ENCODE peak calls at places on chromosomes 6 and 20, in eight cellular contexts. J, M, Q, P, H, T, S and E are unnamed samples.
A peak's percentile ranks its signal among the peaks of the same experiment; 100 is the strongest.

GRCh38 chr6:141244366-141244765 is 888.4 kb upstream of the GJE1 start:
- DNase-seq in T (no peak), S (no peak), Q (no peak), J (no peak), M (no peak), H (no peak), P (no peak), E (no peak)

GRCh38 chr20:56722042-56722441 is 92.9 kb downstream of the TFAP2C start:
- DNase-seq in Q (no peak), H (peak; percentile 27), P (no peak), J (peak; percentile 45), T (peak; percentile 21), S (peak; percentile 30), M (no peak), E (no peak)

GRCh38 chr6:48144024-48144423 is 33.0 kb upstream of the PTCHD4 start:
- DNase-seq in Q (no peak), S (no peak), M (no peak), T (no peak), H (no peak), P (no peak), J (no peak), E (no peak)

GRCh38 chr6:154292855-154293519 is 63.6 kb downstream of the IPCEF1 start:
- DNase-seq in P (no peak), Q (peak; percentile 2), J (no peak), H (no peak), S (no peak), M (no peak), T (no peak), E (peak; percentile 66)

GRCh38 chr20:20211274-20211987 is 156.5 kb upstream of the INSM1 start:
- DNase-seq in M (no peak), Q (no peak), J (no peak), H (no peak), S (peak; percentile 53), T (no peak), P (no peak), E (no peak)

GRCh38 chr6:119384444-119384843 is 34.9 kb upstream of the MAN1A1 start:
- DNase-seq in M (no peak), Q (no peak), H (no peak), T (no peak), J (no peak), P (no peak), S (no peak), E (no peak)

GRCh38 chr6:109379706-109380105 is 2.6 kb downstream of the CD164 start:
- DNase-seq in Q (no peak), H (no peak), P (no peak), T (no peak), J (no peak), M (peak; percentile 39), S (no peak), E (no peak)

GRCh38 chr6:40796280-40797223 is 209.4 kb upstream of the LRFN2 start:
- DNase-seq in S (no peak), P (no peak), T (no peak), M (no peak), J (no peak), H (no peak), Q (no peak), E (no peak)

GRCh38 chr20:5974531-5974930 is 24.1 kb downstream of the MCM8 start:
- DNase-seq in H (no peak), M (no peak), Q (no peak), S (no peak), T (no peak), J (no peak), P (no peak), E (no peak)

GRCh38 chr6:125019873-125020272 is 57.6 kb downstream of the RNF217 start:
- DNase-seq in T (no peak), Q (peak; percentile 35), S (no peak), M (no peak), J (no peak), P (no peak), H (no peak), E (no peak)

GRCh38 chr6:103672169-103672568 is 1187.5 kb downstream of the HACE1 start:
- DNase-seq in M (no peak), P (no peak), Q (peak; percentile 46), T (no peak), J (no peak), H (no peak), S (no peak), E (no peak)

GRCh38 chr20:10185741-10186558 is 32.7 kb upstream of the SNAP25 start:
- DNase-seq in J (peak; percentile 74), P (peak; percentile 52), H (no peak), M (no peak), Q (no peak), T (no peak), S (no peak), E (no peak)

GRCh38 chr6:49553353-49553752 is 2.9 kb downstream of the C6orf141 start:
- DNase-seq in P (no peak), Q (no peak), S (no peak), M (no peak), H (no peak), T (no peak), J (no peak), E (no peak)

GRCh38 chr6:81606965-81607381 is 145.5 kb downstream of the TENT5A start:
- DNase-seq in J (no peak), M (no peak), H (no peak), P (no peak), T (no peak), Q (no peak), S (no peak), E (no peak)

GRCh38 chr20:25065625-25066338 is 7.8 kb upstream of the ACSS1 start:
- DNase-seq in H (no peak), T (peak; percentile 42), P (no peak), J (peak; percentile 69), Q (peak; percentile 79), S (peak; percentile 72), M (peak; percentile 32), E (peak; percentile 61)

GRCh38 chr6:87127737-87128136 is 27.6 kb upstream of the ZNF292 start:
- DNase-seq in T (no peak), H (no peak), S (no peak), Q (no peak), M (no peak), J (no peak), P (no peak), E (no peak)

GRCh38 chr6:137780447-137781034 is 86.5 kb upstream of the TNFAIP3 start:
- DNase-seq in S (no peak), P (no peak), H (no peak), Q (no peak), T (no peak), J (no peak), M (no peak), E (no peak)

GRCh38 chr20:44909872-44910689 is at the start of gene PABPC1L:
- DNase-seq in M (peak; percentile 95), S (peak; percentile 80), J (peak; percentile 68), T (peak; percentile 13), Q (peak; percentile 96), H (peak; percentile 86), P (no peak), E (no peak)

GRCh38 chr6:55868910-55869479 is 6.4 kb downstream of the BMP5 start:
- DNase-seq in T (peak; percentile 59), J (peak; percentile 15), P (no peak), H (no peak), Q (no peak), M (no peak), S (no peak), E (peak; percentile 69)

GRCh38 chr20:38812915-38813573 is 7.5 kb downstream of the PPP1R16B start:
- DNase-seq in H (no peak), Q (no peak), T (no peak), J (no peak), M (no peak), P (no peak), S (no peak), E (no peak)
- TF ChIP-seq POLR2AphosphoS5 in H (no peak), Q (no peak), T (peak; percentile 63), J (no peak), M (no peak), P (no peak), S (no peak), E (no peak)

DNA sequence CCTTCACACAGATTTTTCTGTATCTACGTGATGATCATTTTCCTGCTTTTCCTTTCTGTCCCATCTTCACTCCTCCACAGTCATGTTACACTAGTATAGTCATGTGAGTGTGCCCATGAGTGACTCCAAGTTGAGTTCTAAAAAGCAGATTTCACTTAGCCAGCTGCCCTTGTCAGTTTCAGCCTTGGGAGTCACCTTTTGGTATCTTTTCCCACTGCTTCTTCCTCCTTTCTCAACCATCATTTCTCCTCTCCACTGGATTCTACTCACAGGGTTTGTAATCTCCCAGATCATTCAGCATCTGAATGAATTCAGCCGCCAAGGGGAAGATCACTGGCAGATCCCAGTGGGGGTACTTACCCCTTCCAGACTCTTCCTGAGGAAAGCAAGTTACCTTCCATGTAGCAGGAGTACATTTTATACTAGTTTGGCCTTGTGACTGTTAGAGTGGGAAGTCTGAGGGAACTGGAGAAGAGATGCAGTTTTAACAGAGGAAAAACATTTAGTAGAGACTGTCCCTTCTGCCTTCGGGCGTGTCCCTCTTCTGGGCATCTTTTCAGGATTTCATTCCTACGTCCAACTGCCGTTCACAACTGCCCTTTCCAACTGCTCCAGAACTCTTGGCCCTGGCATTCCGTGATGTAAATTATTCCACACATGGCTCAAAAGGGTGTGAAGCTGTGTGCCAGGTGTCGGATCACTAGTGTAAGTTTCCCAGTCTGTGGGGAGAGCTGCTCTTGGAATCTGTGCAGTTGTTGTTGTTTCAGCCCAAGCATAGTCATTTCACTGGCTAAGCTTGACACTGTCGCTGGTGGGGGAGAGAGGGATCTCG is 38.9 kb downstream of the BICRAL start:
- DNase-seq in J (no peak), T (no peak), P (no peak), M (no peak), Q (peak; percentile 30), S (no peak), H (no peak), E (no peak)
- TF ChIP-seq POLR2AphosphoS5 in J (no peak), T (no peak), P (no peak), M (no peak), Q (no peak), S (no peak), H (no peak), E (no peak)

GRCh38 chr20:2652724-2653510 is 485 bp downstream of the NOP56 start:
- DNase-seq in H (peak; percentile 46), P (no peak), M (peak; percentile 30), Q (peak; percentile 37), T (no peak), S (peak; percentile 12), J (peak; percentile 33), E (no peak)
- TF ChIP-seq POLR2AphosphoS5 in H (no peak), P (no peak), M (no peak), Q (no peak), T (peak; percentile 72), S (no peak), J (no peak), E (no peak)

DNA sequence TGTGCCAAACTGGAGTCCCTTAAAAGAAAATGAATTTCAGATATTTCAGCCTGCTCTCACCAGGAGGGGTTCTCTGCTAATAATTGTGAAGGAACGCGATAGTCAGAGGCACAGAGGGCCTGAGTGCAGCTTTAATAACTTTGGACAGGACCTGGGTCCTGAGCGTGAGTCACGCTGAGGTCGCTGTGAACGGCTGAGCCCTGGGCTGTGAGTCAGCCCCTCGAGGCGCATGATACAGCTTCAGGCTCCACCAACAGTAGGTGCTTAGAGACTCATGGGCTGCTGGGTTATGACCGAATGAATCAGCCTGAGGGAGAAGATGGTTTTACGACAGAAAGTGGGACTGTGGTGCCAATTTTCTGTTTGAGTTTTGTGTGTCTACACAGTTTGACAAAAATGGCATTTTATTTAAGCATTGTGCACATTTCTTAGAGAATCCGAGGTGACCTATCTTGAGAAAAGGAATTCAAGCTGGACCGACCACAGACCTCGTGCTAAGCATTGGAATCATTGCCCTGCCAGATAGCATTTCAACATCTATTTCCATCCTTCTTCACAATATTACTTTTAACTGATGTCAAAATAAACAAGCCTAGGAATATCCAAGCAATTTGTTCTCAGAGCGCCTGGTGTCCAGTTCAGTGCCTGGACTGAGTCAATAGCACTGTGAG is 183.0 kb downstream of the THBS2 start:
- DNase-seq in S (peak; percentile 65), J (peak; percentile 11), H (no peak), Q (no peak), T (no peak), P (no peak), M (no peak), E (peak; percentile 98)
- TF ChIP-seq POLR2AphosphoS5 in S (peak; percentile 53), J (peak; percentile 38), H (no peak), Q (no peak), T (no peak), P (no peak), M (no peak), E (peak; percentile 55)